ENCODE peak calls at places on chromosomes 1 and 21, in five cellular contexts. S is BJ; X is WTC11; Y is CD8-positive, alpha-beta T cell; B is thyroid gland. P is an unnamed sample.

GRCh38 chr1:101017448-101017847 is 8.1 kb downstream of the DPH5 start:
- DNase-seq in S (no peak), X (no peak), Y (no peak), B (no peak), P (no peak)

GRCh38 chr1:180842052-180842451 is 70.6 kb upstream of the KIAA1614 start:
- DNase-seq in S (peak; percentile 67), X (no peak), Y (no peak), B (no peak), P (no peak)

GRCh38 chr21:43935711-43936110 is 70.7 kb downstream of the AGPAT3 start:
- DNase-seq in S (no peak), X (no peak), Y (no peak), B (peak; percentile 61), P (no peak)

GRCh38 chr1:159938221-159938852 is 7.1 kb downstream of the IGSF9 start:
- DNase-seq in S (no peak), X (no peak), Y (no peak), B (no peak), P (no peak)

GRCh38 chr1:154407021-154407865 is 2.1 kb downstream of the IL6R start:
- DNase-seq in S (no peak), X (no peak), Y (no peak), B (peak; percentile 56), P (no peak)

GRCh38 chr1:42845866-42846256 is 552 bp upstream of the ZNF691 start:
- DNase-seq in S (no peak), X (no peak), Y (no peak), B (no peak), P (no peak)

GRCh38 chr1:179805291-179806195 is 62.5 kb downstream of the FAM163A start:
- DNase-seq in S (no peak), X (no peak), Y (no peak), B (no peak), P (no peak)

GRCh38 chr1:22328331-22329170 is 123.1 kb upstream of the ZBTB40 start:
- DNase-seq in S (no peak), X (no peak), Y (no peak), B (peak; percentile 44), P (no peak)

GRCh38 chr1:100868364-100868995 is 26.2 kb downstream of the EXTL2 start:
- DNase-seq in S (no peak), X (no peak), Y (no peak), B (no peak), P (no peak)

DNA sequence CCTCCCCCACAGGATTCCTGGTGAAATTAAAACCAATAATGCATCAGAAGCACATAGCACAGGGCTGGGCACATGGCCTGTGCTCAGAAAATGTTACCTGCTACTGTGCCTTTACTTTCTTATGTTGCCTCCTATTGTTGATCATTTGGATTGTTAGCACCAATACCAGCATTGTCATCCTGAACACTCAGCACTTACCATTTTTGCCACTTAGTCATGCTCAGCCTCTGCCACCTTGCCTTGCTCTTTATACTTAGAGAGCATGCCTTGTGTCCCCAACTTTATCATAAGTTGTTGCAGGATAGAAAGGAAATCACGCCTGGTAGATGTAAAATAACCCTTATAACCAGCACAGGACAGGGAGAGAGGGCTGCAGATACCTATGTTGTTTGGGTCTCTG is 361.0 kb upstream of the RUNX1 start:
- DNase-seq in S (no peak), X (no peak), Y (no peak), B (no peak), P (no peak)
- TF ChIP-seq CTCF in S (no peak), X (no peak), Y (no peak), B (no peak), P (no peak)

GRCh38 chr21:39340687-39341086 is 8.2 kb downstream of the HMGN1 start:
- DNase-seq in S (no peak), X (no peak), Y (no peak), B (no peak), P (no peak)

GRCh38 chr21:39341249-39341923 is 7.5 kb downstream of the HMGN1 start:
- DNase-seq in S (no peak), X (no peak), Y (no peak), B (no peak), P (no peak)

GRCh38 chr21:39334611-39335010 is 14.3 kb downstream of the HMGN1 start:
- DNase-seq in S (no peak), X (no peak), Y (no peak), B (no peak), P (no peak)

GRCh38 chr21:39332175-39332574 is 16.7 kb downstream of the HMGN1 start:
- DNase-seq in S (no peak), X (no peak), Y (no peak), B (no peak), P (no peak)

GRCh38 chr21:39336457-39337008 is 12.4 kb downstream of the HMGN1 start:
- DNase-seq in S (no peak), X (no peak), Y (no peak), B (no peak), P (no peak)
- TF ChIP-seq CTCF in S (no peak), X (no peak), Y (no peak), B (no peak), P (no peak)

GRCh38 chr1:112905420-112906154 is 50.4 kb downstream of the SLC16A1 start:
- DNase-seq in S (no peak), X (no peak), Y (no peak), B (no peak), P (no peak)
- TF ChIP-seq CTCF in S (no peak), X (no peak), Y (no peak), B (no peak), P (no peak)

GRCh38 chr1:155651861-155652661 is 36.5 kb downstream of the YY1AP1 start:
- DNase-seq in S (no peak), X (no peak), Y (no peak), B (no peak), P (no peak)
- TF ChIP-seq CTCF in S (no peak), X (no peak), Y (no peak), B (no peak), P (no peak)

GRCh38 chr1:43874716-43875115 is 58.9 kb upstream of the ARTN start:
- DNase-seq in S (no peak), X (no peak), Y (no peak), B (no peak), P (no peak)

GRCh38 chr1:43878440-43878839 is 55.2 kb upstream of the ARTN start:
- DNase-seq in S (no peak), X (no peak), Y (no peak), B (no peak), P (no peak)

GRCh38 chr1:43873851-43874250 is 59.8 kb upstream of the ARTN start:
- DNase-seq in S (no peak), X (no peak), Y (no peak), B (no peak), P (no peak)

GRCh38 chr1:43872280-43872679 is 61.3 kb upstream of the ARTN start:
- DNase-seq in S (no peak), X (no peak), Y (no peak), B (no peak), P (no peak)

DNA sequence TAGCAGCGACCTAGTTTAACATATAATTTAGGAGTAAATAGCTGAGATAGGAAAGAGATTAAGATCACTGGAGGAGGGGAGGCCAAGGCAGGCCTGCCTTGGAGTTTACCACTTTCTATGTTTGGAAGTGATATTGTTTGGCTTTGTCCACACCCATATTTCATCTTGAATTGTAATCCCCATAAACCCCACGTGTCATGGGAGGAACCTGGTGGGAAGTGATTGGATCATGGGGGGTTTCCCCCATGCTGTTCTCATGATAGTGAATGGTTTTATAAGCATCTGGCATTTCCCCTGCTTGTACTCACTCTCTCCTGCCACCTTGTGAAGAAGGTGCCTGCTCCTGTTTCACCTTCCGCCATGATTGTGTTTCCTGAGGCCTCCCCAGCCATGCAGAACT is 58.3 kb upstream of the ARTN start:
- DNase-seq in S (no peak), X (no peak), Y (no peak), B (no peak), P (no peak)
- TF ChIP-seq CTCF in S (no peak), X (no peak), Y (no peak), B (no peak), P (no peak)

DNA sequence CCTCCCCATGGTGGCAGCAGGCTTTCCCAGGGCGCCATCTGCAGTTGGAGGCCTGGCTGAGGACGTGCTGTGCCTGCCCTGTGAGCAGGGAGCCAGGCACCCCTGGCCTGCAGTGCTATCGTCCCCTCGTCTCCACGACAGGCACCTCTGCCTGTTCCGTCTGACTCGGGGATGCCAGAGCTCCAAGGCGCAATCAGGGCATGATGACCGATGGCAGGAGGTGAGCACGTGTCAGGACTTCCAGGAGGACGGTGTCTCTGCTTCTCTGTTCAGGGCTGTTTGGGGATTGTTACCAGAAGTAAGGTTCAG is 125.2 kb downstream of the PCBP3 start:
- DNase-seq in S (no peak), X (no peak), Y (no peak), B (no peak), P (no peak)
- TF ChIP-seq CTCF in S (peak; percentile 8), X (no peak), Y (no peak), B (no peak), P (no peak)

GRCh38 chr1:71170925-71171324 is 90.1 kb upstream of the ZRANB2 start:
- DNase-seq in S (no peak), X (no peak), Y (no peak), B (no peak), P (no peak)
- TF ChIP-seq CTCF in S (no peak), X (peak; percentile 7), Y (no peak), B (no peak), P (no peak)

DNA sequence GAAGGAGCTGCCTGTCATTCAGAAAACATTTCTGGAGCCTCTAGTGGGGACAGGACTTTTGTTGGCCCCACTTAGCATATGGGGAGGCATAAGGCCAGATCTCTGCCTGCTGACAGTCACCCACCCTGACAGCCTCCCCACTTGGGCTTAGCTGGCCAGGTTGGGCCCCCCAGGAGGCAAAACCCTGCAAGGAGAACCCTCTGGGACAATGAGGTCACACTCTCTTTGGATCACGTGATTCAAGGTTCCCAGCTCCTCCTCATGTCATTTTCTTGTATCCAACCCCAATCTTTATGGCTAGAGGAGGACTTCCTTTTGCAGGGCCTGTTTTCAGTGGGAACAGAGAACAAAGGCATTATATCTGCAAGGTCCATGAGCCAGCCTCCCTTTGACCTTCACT is 60.0 kb downstream of the NAV1 start:
- DNase-seq in S (no peak), X (no peak), Y (no peak), B (no peak), P (no peak)
- TF ChIP-seq CTCF in S (no peak), X (no peak), Y (no peak), B (no peak), P (no peak)

GRCh38 chr21:30962013-30962412 is 76.3 kb downstream of the KRTAP19-8 start:
- DNase-seq in S (no peak), X (no peak), Y (no peak), B (no peak), P (no peak)
- TF ChIP-seq CTCF in S (no peak), X (peak; percentile 30), Y (no peak), B (no peak), P (peak; percentile 59)

GRCh38 chr1:44807364-44808062 is 362 bp upstream of the DYNLT4 start:
- DNase-seq in S (peak; percentile 99), X (peak; percentile 77), Y (peak; percentile 93), B (peak; percentile 96), P (no peak)

GRCh38 chr1:44811234-44811633 is 2.9 kb downstream of the BTBD19 start:
- DNase-seq in S (no peak), X (no peak), Y (no peak), B (no peak), P (no peak)

GRCh38 chr1:44810101-44810761 is 1.9 kb downstream of the BTBD19 start:
- DNase-seq in S (no peak), X (no peak), Y (peak; percentile 52), B (peak; percentile 97), P (no peak)

GRCh38 chr1:44808063-44808937 is at the start of gene BTBD19:
- DNase-seq in S (no peak), X (peak; percentile 72), Y (peak; percentile 55), B (peak; percentile 88), P (no peak)

GRCh38 chr1:44808938-44809917 is 905 bp downstream of the BTBD19 start:
- DNase-seq in S (no peak), X (no peak), Y (peak; percentile 87), B (peak; percentile 36), P (no peak)
- TF ChIP-seq CTCF in S (peak; percentile 33), X (no peak), Y (no peak), B (no peak), P (no peak)